ENCODE peak calls at places on chromosomes 4 and X, in five cellular contexts. R is upper lobe of right lung, O is uterus, Q is aorta, D is mesendoderm. K is an unnamed sample.

GRCh38 chr4:155371432-155372043 is 5.2 kb downstream of the MAP9 start:
- DNase-seq in O (no peak), D (peak; percentile 24), R (no peak), Q (no peak), K (no peak)

GRCh38 chr4:119314356-119314755 is 7.6 kb downstream of the FABP2 start:
- DNase-seq in D (peak; percentile 66), Q (no peak), O (no peak), R (no peak), K (no peak)

GRCh38 chr4:175671491-175671934 is 140.6 kb downstream of the GPM6A start:
- DNase-seq in Q (no peak), D (peak; percentile 68), O (no peak), R (no peak), K (no peak)

GRCh38 chr4:118282692-118283091 is 70.1 kb downstream of the PRSS12 start:
- DNase-seq in D (peak; percentile 19), Q (no peak), O (no peak), R (no peak), K (no peak)

GRCh38 chrX:114097411-114097810 is 486.5 kb upstream of the HTR2C start:
- DNase-seq in Q (no peak), R (no peak), O (no peak), D (peak; percentile 46), K (no peak)

GRCh38 chr4:78768447-78769177 is 7.5 kb upstream of the BMP2K start:
- DNase-seq in Q (no peak), D (no peak), O (no peak), R (no peak), K (peak; percentile 12)

GRCh38 chr4:107740381-107740780 is 20.3 kb upstream of the PAPSS1 start:
- DNase-seq in Q (no peak), D (peak; percentile 63), R (no peak), O (no peak), K (no peak)

GRCh38 chr4:156146581-156146980 is 192.9 kb upstream of the CTSO start:
- DNase-seq in D (no peak), Q (no peak), R (no peak), O (no peak), K (no peak)

GRCh38 chr4:175531405-175532091 is 280.5 kb downstream of the GPM6A start:
- DNase-seq in O (no peak), R (no peak), Q (no peak), D (no peak), K (no peak)

GRCh38 chr4:86482851-86483490 is 111.1 kb upstream of the PTPN13 start:
- DNase-seq in R (no peak), Q (no peak), D (peak; percentile 96), O (no peak), K (no peak)

GRCh38 chr4:154467886-154468285 is 23.7 kb downstream of the DCHS2 start:
- DNase-seq in R (no peak), Q (no peak), O (no peak), D (no peak), K (no peak)

GRCh38 chr4:128639586-128640270 is 169.8 kb upstream of the JADE1 start:
- DNase-seq in D (peak; percentile 34), O (no peak), Q (no peak), R (no peak), K (peak; percentile 31)

GRCh38 chr4:125191252-125191651 is 123.5 kb upstream of the FAT4 start:
- DNase-seq in Q (no peak), R (no peak), D (no peak), O (no peak), K (no peak)

DNA sequence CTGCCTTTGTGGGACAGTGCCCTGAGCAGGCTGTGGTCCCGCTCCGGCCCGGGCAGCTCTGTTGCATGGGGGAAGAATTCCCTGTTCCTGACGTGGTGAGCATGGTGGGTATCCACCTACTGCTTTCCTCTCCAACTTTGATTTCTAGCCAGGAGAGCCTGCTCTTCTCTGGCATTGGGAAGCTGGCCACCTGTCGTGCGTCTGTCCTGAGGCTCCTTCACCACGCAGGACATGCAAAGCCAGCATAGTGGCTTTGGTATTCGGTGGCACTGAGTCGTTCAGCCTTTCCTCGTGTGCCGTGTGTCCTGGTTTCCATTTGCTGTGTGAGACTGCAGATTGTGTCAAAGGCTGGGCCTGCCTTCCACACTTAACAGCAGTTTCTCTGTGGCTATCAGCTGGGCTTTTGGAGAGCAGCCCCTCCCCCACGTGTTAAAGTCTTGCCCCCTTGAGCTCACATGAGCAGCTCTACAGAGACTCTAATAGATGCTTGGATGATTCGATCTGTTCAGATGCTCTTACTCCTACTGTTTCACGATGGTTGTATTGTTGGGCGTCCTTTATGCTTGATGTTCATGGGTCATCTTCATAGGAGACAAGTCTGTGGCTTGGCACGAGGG is 46.4 kb upstream of the CLCN4 start:
- DNase-seq in R (no peak), Q (no peak), O (no peak), D (no peak), K (no peak)
- H3K4me1 ChIP-seq in R (peaks cover 11% of the 10 kb centered on the region), Q (no peaks in the 10 kb centered on the region), O (no peaks in the 10 kb centered on the region), D (no peaks in the 10 kb centered on the region), K (no peaks in the 10 kb centered on the region)

GRCh38 chr4:185020293-185020808 is 2.1 kb downstream of the HELT start:
- DNase-seq in D (peak; percentile 61), Q (no peak), O (no peak), R (no peak), K (no peak)
- H3K4me3 ChIP-seq in D (no peak overlapping the region), Q (no peak overlapping the region), O (no peak overlapping the region), R (no peak overlapping the region), K (no peak overlapping the region)

GRCh38 chr4:147826288-147826646 is 94.4 kb downstream of the ARHGAP10 start:
- DNase-seq in R (no peak), D (no peak), O (no peak), Q (no peak), K (no peak)
- H3K4me1 ChIP-seq in R (peaks cover 57% of the 10 kb centered on the region), D (no peaks in the 10 kb centered on the region), O (peaks cover 19% of the 10 kb centered on the region), Q (peaks cover 18% of the 10 kb centered on the region), K (peaks cover 26% of the 10 kb centered on the region)

GRCh38 chrX:13690836-13691235 is 1.9 kb downstream of the RAB9A start:
- DNase-seq in O (no peak), D (peak; percentile 42), R (no peak), Q (no peak), K (no peak)
- H3K4me3 ChIP-seq in O (peak overlapping the region; percentile 46), D (no peak overlapping the region), R (peak overlapping the region; percentile 64), Q (no peak overlapping the region), K (no peak overlapping the region)

DNA sequence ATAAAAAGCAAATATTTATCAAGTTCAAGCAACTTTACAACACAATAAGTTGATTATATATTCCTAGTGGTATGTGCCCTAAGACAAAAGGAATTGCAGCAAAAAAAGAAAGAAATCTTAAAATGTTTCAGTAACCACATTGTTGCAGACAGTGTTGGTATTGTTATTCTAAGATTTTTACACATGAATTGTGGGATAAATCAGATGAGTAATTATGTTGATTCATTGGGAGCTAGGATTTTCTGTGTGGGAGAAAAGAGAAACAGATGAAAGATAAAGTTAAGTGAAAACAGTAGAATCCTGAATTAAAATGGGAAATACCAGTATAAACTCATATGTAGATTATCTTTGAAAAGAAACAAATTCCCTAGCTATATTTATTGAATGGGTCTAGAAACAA is 362.4 kb downstream of the PPP3CA start:
- DNase-seq in Q (no peak), D (no peak), O (no peak), R (no peak), K (no peak)
- H3K4me1 ChIP-seq in Q (no peaks in the 10 kb centered on the region), D (peaks cover 9% of the 10 kb centered on the region), O (no peaks in the 10 kb centered on the region), R (no peaks in the 10 kb centered on the region), K (peaks cover 11% of the 10 kb centered on the region)

GRCh38 chr4:159268607-159269006 is 165.7 kb downstream of the RAPGEF2 start:
- DNase-seq in O (no peak), R (no peak), Q (no peak), D (no peak), K (no peak)
- H3K4me3 ChIP-seq in O (no peak overlapping the region), R (no peak overlapping the region), Q (peak overlapping the region; percentile 18), D (no peak overlapping the region), K (no peak overlapping the region)

GRCh38 chrX:17617794-17618193 is 119.5 kb upstream of the SCML1 start:
- DNase-seq in O (no peak), R (no peak), Q (no peak), D (no peak), K (peak; percentile 36)
- H3K4me1 ChIP-seq in O (no peaks in the 10 kb centered on the region), R (no peaks in the 10 kb centered on the region), Q (no peaks in the 10 kb centered on the region), D (no peaks in the 10 kb centered on the region), K (peaks cover 39% of the 10 kb centered on the region)

GRCh38 chr4:10569491-10569890 is 112.3 kb upstream of the ZNF518B start:
- DNase-seq in O (no peak), R (no peak), Q (no peak), D (no peak), K (no peak)

GRCh38 chr4:10567766-10568165 is 110.5 kb upstream of the ZNF518B start:
- DNase-seq in D (no peak), O (no peak), Q (no peak), R (no peak), K (no peak)

DNA sequence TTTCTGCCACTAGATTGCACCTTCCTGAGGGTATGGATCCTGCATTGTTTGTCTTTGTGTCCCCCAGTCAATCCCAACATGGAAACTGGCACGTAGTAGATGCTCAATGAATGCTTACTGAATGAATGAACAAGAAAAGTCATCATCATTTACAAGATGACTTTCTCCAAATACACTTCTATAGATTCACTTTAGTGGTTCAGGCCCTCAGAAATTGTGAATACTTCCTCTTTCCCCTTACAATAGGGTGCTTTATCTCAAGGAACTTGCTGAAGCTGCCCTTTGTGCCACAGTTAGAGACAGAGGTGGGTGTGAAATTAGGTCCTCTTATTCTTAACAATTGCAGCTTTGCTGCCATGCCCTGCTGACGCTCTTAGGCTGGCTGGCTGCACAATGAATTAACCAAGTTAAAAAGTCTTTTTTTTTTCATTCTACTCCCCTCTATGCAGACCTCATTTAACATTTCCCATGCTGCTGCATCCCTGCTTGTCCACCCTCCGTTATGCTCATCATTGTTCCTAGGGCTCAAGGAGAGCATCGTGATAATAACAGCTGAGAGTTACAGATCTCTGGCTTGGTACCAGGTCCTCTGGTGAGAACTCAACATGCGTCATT is 108.0 kb upstream of the ZNF518B start:
- DNase-seq in Q (no peak), R (no peak), D (no peak), O (no peak), K (no peak)
- H3K4me3 ChIP-seq in Q (no peak overlapping the region), R (no peak overlapping the region), D (no peak overlapping the region), O (no peak overlapping the region), K (no peak overlapping the region)

DNA sequence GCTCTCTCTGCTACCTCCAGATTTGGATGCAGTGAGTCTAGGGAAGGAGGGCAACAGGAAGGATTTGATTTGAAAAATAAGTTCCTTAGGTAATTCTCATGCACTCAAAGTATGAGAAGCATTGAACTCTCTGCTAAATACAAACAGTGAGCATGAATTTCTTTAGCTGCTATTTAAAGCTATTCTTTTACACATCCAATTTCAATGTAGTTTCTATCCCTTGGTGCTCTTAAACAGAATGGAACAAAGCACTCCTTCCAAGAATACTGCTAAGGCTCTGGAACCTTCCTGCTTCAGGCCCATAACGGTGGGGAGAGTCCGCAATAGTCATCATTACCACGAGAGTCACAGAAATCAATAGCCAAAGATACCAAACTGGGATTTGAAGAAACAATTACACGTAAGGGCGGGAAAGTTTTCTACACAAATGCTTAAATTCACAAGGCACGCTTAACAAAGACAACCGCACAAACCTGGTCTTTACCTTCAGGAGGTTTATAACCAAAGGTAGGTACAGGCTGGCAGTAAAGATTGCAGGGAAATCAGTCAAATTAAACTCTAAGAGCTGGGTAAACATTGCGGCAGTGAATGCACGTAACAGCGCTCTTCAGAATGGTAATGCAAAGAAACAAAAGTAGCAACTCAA is 123.2 kb upstream of the NAP1L5 start:
- DNase-seq in Q (no peak), R (no peak), O (no peak), D (no peak), K (no peak)
- H3K4me1 ChIP-seq in Q (peaks cover 2% of the 10 kb centered on the region), R (peaks cover 25% of the 10 kb centered on the region), O (peaks cover 4% of the 10 kb centered on the region), D (no peaks in the 10 kb centered on the region), K (peaks cover 9% of the 10 kb centered on the region)

K was measured in SJSA1.